ENCODE peak calls at places on chromosomes 16 and 17, in four cellular contexts. One of them, this sample, is unnamed.

GRCh38 chr17:38969281-38969680 is 2.1 kb upstream of the FBXO47 start:
- DNase-seq in CD4-positive, alpha-beta memory T cell: no peak
- DNase-seq in RWPE1: no peak
- DNase-seq in cardiac muscle cell: no peak
- DNase-seq in this sample: no peak

GRCh38 chr16:1669698-1670097 is 8.4 kb upstream of the JPT2 start:
- DNase-seq in RWPE1: no peak
- DNase-seq in CD4-positive, alpha-beta memory T cell: no peak
- DNase-seq in cardiac muscle cell: no peak
- DNase-seq in this sample: no peak

GRCh38 chr17:49401971-49402491 is 12.7 kb downstream of the PHB1 start:
- DNase-seq in CD4-positive, alpha-beta memory T cell: no peak
- DNase-seq in cardiac muscle cell: no peak
- DNase-seq in RWPE1: no peak
- DNase-seq in this sample: no peak

GRCh38 chr17:14737984-14738651 is 437.2 kb downstream of the HS3ST3B1 start:
- DNase-seq in RWPE1: peak; percentile 99
- DNase-seq in CD4-positive, alpha-beta memory T cell: no peak
- DNase-seq in cardiac muscle cell: peak; percentile 97
- DNase-seq in this sample: peak; percentile 98

GRCh38 chr17:69428252-69428980 is 13.9 kb downstream of the MAP2K6 start:
- DNase-seq in RWPE1: no peak
- DNase-seq in CD4-positive, alpha-beta memory T cell: no peak
- DNase-seq in cardiac muscle cell: no peak
- DNase-seq in this sample: no peak

GRCh38 chr16:74226361-74226979 is 70.1 kb upstream of the PSMD7 start:
- DNase-seq in CD4-positive, alpha-beta memory T cell: no peak
- DNase-seq in cardiac muscle cell: peak; percentile 36
- DNase-seq in RWPE1: peak; percentile 26
- DNase-seq in this sample: peak; percentile 4

GRCh38 chr17:28227278-28228108 is 91.5 kb upstream of the TMEM97 start:
- DNase-seq in cardiac muscle cell: peak; percentile 44
- DNase-seq in CD4-positive, alpha-beta memory T cell: no peak
- DNase-seq in RWPE1: peak; percentile 93
- DNase-seq in this sample: peak; percentile 72

GRCh38 chr17:7864995-7865650 is 7.3 kb downstream of the CYB5D1 start:
- DNase-seq in RWPE1: no peak
- DNase-seq in CD4-positive, alpha-beta memory T cell: no peak
- DNase-seq in cardiac muscle cell: no peak
- DNase-seq in this sample: no peak

GRCh38 chr17:16507918-16508533 is 16.0 kb upstream of the LRRC75A start:
- DNase-seq in cardiac muscle cell: no peak
- DNase-seq in CD4-positive, alpha-beta memory T cell: no peak
- DNase-seq in RWPE1: no peak
- DNase-seq in this sample: peak; percentile 13

GRCh38 chr16:28843766-28844165 is 2.4 kb downstream of the TUFM start:
- DNase-seq in cardiac muscle cell: no peak
- DNase-seq in RWPE1: no peak
- DNase-seq in CD4-positive, alpha-beta memory T cell: no peak
- DNase-seq in this sample: no peak

GRCh38 chr17:35875439-35876139 is 4.6 kb downstream of the CCL5 start:
- DNase-seq in RWPE1: no peak
- DNase-seq in CD4-positive, alpha-beta memory T cell: peak; percentile 38
- DNase-seq in cardiac muscle cell: no peak
- DNase-seq in this sample: no peak
- H3K27ac ChIP-seq in RWPE1: no peak overlapping the region
- H3K27ac ChIP-seq in CD4-positive, alpha-beta memory T cell: peak overlapping the region; percentile 23
- H3K27ac ChIP-seq in cardiac muscle cell: no peak overlapping the region
- H3K27ac ChIP-seq in this sample: no peak overlapping the region

GRCh38 chr17:57486416-57486815 is 230.1 kb downstream of the MSI2 start:
- DNase-seq in CD4-positive, alpha-beta memory T cell: no peak
- DNase-seq in cardiac muscle cell: no peak
- DNase-seq in RWPE1: no peak
- DNase-seq in this sample: no peak

GRCh38 chr17:57485566-57485865 is 229.2 kb downstream of the MSI2 start:
- DNase-seq in CD4-positive, alpha-beta memory T cell: no peak
- DNase-seq in RWPE1: no peak
- DNase-seq in cardiac muscle cell: no peak
- DNase-seq in this sample: no peak

GRCh38 chr17:57485916-57486315 is 229.6 kb downstream of the MSI2 start:
- DNase-seq in cardiac muscle cell: no peak
- DNase-seq in RWPE1: no peak
- DNase-seq in CD4-positive, alpha-beta memory T cell: no peak
- DNase-seq in this sample: no peak

GRCh38 chr17:57487552-57487951 is 231.2 kb downstream of the MSI2 start:
- DNase-seq in cardiac muscle cell: no peak
- DNase-seq in CD4-positive, alpha-beta memory T cell: no peak
- DNase-seq in RWPE1: no peak
- DNase-seq in this sample: no peak

DNA sequence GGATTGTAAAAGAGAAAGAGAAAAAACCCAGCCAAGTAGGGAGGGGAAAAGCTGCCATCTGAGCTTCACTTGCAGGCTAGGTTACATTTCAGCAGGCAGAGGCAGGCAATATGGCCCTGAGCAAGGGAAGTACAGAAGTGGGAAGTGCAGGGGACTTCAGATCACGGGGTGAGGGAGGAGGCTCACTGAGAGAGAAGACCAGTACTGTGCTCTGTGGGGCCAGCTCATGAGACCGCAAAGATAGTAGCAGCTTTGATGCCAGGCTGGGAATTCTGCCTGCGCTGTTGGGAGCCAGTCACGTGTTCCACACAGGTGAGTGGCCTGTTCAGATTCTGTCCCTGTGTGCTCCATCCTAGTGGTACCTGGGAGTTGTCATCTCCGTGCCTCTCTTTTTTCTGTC is 230.7 kb downstream of the MSI2 start:
- DNase-seq in CD4-positive, alpha-beta memory T cell: no peak
- DNase-seq in RWPE1: no peak
- DNase-seq in cardiac muscle cell: no peak
- DNase-seq in this sample: no peak
- H3K27ac ChIP-seq in CD4-positive, alpha-beta memory T cell: no peak overlapping the region
- H3K27ac ChIP-seq in RWPE1: no peak overlapping the region
- H3K27ac ChIP-seq in cardiac muscle cell: no peak overlapping the region
- H3K27ac ChIP-seq in this sample: no peak overlapping the region

GRCh38 chr16:23453338-23454052 is 506 bp upstream of the COG7 start:
- DNase-seq in cardiac muscle cell: no peak
- DNase-seq in CD4-positive, alpha-beta memory T cell: no peak
- DNase-seq in RWPE1: no peak
- DNase-seq in this sample: no peak
- H3K27ac ChIP-seq in cardiac muscle cell: no peak overlapping the region
- H3K27ac ChIP-seq in CD4-positive, alpha-beta memory T cell: peak overlapping the region; percentile 64
- H3K27ac ChIP-seq in RWPE1: peak overlapping the region; percentile 80
- H3K27ac ChIP-seq in this sample: no peak overlapping the region

DNA sequence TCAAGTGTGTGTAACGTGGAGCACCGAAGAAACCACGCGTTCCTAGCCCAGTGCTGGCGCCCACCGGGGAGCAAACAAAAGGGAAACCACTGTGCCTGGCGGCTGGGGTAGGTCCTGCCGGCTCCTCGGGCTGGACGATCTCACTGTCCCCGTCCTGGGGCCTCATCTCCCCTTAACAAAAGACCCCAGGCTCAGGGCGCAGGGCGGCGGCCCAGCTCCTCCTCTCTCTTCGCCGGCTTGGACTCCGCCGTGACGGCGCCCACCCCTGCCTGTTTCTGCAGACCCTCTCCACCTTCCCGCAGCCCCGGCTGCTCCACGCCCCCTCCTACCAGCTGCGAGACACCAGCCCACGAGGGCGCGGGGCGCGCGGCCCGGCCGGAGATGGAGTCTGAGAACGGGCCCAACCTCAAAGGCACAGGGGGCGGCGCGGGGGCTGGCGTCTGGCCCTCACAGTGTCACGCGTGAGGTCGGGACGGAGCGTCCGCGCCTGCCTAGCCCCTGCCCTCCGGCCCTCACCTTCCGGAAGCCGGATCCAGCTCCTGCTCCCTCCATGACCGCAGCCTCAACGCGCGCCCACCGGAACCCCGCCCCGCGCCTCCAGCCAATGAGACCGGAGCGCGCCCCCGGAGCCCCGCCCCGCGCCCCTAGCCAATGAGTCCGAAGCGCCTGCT is at the start of gene CENPX:
- DNase-seq in RWPE1: no peak
- DNase-seq in cardiac muscle cell: no peak
- DNase-seq in CD4-positive, alpha-beta memory T cell: no peak
- DNase-seq in this sample: no peak
- H3K27ac ChIP-seq in RWPE1: peak within 1 kb of the TSS; percentile 80
- H3K27ac ChIP-seq in cardiac muscle cell: no peak within 1 kb of the TSS
- H3K27ac ChIP-seq in CD4-positive, alpha-beta memory T cell: peak within 1 kb of the TSS; percentile 65
- H3K27ac ChIP-seq in this sample: no peak within 1 kb of the TSS

GRCh38 chr16:86367291-86368072 is 142.8 kb upstream of the FOXF1 start:
- DNase-seq in CD4-positive, alpha-beta memory T cell: no peak
- DNase-seq in RWPE1: no peak
- DNase-seq in cardiac muscle cell: no peak
- DNase-seq in this sample: no peak

GRCh38 chr16:86364653-86365380 is 145.5 kb upstream of the FOXF1 start:
- DNase-seq in cardiac muscle cell: no peak
- DNase-seq in RWPE1: no peak
- DNase-seq in CD4-positive, alpha-beta memory T cell: no peak
- DNase-seq in this sample: no peak

GRCh38 chr16:86363836-86364618 is 146.3 kb upstream of the FOXF1 start:
- DNase-seq in CD4-positive, alpha-beta memory T cell: no peak
- DNase-seq in cardiac muscle cell: peak; percentile 21
- DNase-seq in RWPE1: no peak
- DNase-seq in this sample: no peak

GRCh38 chr16:86363057-86363490 is 147.3 kb upstream of the FOXF1 start:
- DNase-seq in cardiac muscle cell: peak; percentile 95
- DNase-seq in RWPE1: peak; percentile 38
- DNase-seq in CD4-positive, alpha-beta memory T cell: no peak
- DNase-seq in this sample: no peak

DNA sequence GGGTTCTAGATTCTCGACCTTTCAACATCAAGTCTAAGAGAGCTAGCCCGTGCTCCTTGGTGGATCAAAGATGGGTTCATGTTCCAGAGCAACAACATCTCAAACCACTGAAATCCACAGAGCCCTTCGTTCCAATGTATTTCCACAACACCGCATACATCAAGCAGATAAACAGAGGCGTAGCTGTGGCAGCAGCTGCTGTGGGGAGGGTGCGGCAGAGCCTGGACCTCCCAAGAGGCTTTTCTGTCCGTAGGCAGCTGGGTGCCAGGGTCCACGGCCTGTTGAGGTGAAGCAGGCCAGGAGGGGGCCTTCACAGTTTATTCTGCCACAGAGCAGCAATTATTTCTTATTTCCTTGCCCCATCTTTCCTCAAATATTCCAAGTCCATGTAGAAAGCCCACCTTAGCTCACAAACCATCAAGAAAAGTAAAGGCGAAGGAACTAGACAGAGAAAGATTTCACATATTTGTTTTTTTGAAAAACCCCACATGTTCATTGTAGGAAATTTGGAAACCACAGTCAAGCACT is 144.8 kb upstream of the FOXF1 start:
- DNase-seq in CD4-positive, alpha-beta memory T cell: no peak
- DNase-seq in RWPE1: no peak
- DNase-seq in cardiac muscle cell: no peak
- DNase-seq in this sample: no peak
- H3K27ac ChIP-seq in CD4-positive, alpha-beta memory T cell: no peak overlapping the region
- H3K27ac ChIP-seq in RWPE1: no peak overlapping the region
- H3K27ac ChIP-seq in cardiac muscle cell: no peak overlapping the region
- H3K27ac ChIP-seq in this sample: no peak overlapping the region

DNA sequence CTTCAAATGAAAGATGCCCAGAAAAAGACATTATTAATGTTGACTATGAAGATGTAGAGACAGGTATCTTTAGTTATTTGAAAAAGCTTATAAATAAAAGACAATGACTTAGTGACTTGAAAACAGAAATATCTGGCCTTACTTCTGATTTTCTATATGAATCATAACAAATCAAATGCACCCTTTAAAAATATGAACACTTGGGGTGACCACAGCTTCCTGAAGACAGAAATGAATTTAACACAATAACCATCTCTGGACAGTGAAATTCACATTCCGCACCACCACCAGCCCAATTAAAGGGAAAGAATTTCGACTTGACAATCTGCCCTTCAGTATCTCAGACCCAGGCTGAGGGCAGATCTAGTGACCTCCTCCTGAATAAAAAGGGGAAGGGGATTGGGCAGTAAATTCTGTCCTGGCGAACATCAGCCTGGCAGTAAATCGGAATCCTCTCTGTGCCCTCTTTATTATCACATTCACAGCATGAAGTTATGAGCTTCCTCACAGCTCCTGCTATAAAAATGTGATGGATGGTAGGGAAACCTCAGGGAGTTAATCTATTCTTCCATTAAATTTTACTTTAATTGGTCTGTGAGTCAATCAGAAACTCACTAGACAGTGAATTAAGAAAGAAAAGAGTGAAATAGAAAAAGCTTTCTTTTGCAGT is 131.5 kb downstream of the SNX11 start:
- DNase-seq in cardiac muscle cell: no peak
- DNase-seq in CD4-positive, alpha-beta memory T cell: no peak
- DNase-seq in RWPE1: no peak
- DNase-seq in this sample: no peak
- H3K27ac ChIP-seq in cardiac muscle cell: no peak overlapping the region
- H3K27ac ChIP-seq in CD4-positive, alpha-beta memory T cell: no peak overlapping the region
- H3K27ac ChIP-seq in RWPE1: no peak overlapping the region
- H3K27ac ChIP-seq in this sample: no peak overlapping the region

GRCh38 chr16:87365021-87365713 is 18.4 kb downstream of the FBXO31 start:
- DNase-seq in CD4-positive, alpha-beta memory T cell: no peak
- DNase-seq in cardiac muscle cell: no peak
- DNase-seq in RWPE1: no peak
- DNase-seq in this sample: no peak
- H3K27ac ChIP-seq in CD4-positive, alpha-beta memory T cell: no peak overlapping the region
- H3K27ac ChIP-seq in cardiac muscle cell: no peak overlapping the region
- H3K27ac ChIP-seq in RWPE1: no peak overlapping the region
- H3K27ac ChIP-seq in this sample: no peak overlapping the region

GRCh38 chr17:74760404-74761105 is 12.1 kb downstream of the NHERF1 start:
- DNase-seq in RWPE1: peak; percentile 74
- DNase-seq in cardiac muscle cell: no peak
- DNase-seq in CD4-positive, alpha-beta memory T cell: peak; percentile 31
- DNase-seq in this sample: peak; percentile 66

GRCh38 chr17:74761931-74762330 is 13.5 kb downstream of the NHERF1 start:
- DNase-seq in CD4-positive, alpha-beta memory T cell: peak; percentile 2
- DNase-seq in RWPE1: no peak
- DNase-seq in cardiac muscle cell: no peak
- DNase-seq in this sample: no peak

GRCh38 chr17:74766413-74766812 is 9.7 kb downstream of the NAT9 start:
- DNase-seq in cardiac muscle cell: no peak
- DNase-seq in CD4-positive, alpha-beta memory T cell: peak; percentile 7
- DNase-seq in RWPE1: no peak
- DNase-seq in this sample: no peak

GRCh38 chr17:74761419-74761818 is 13.0 kb downstream of the NHERF1 start:
- DNase-seq in cardiac muscle cell: no peak
- DNase-seq in CD4-positive, alpha-beta memory T cell: peak; percentile 1
- DNase-seq in RWPE1: no peak
- DNase-seq in this sample: no peak

GRCh38 chr17:74763565-74764387 is 12.4 kb downstream of the NAT9 start:
- DNase-seq in RWPE1: no peak
- DNase-seq in CD4-positive, alpha-beta memory T cell: peak; percentile 9
- DNase-seq in cardiac muscle cell: no peak
- DNase-seq in this sample: no peak
- H3K27ac ChIP-seq in RWPE1: peak overlapping the region; percentile 100
- H3K27ac ChIP-seq in CD4-positive, alpha-beta memory T cell: no peak overlapping the region
- H3K27ac ChIP-seq in cardiac muscle cell: peak overlapping the region; percentile 78
- H3K27ac ChIP-seq in this sample: no peak overlapping the region

This sample was measured in foreskin keratinocyte.